ENCODE peak calls at places on chromosomes 16 and 17, in five cellular contexts. One of them, this sample, is unnamed. For H3K27me3 and H3K4me1, the result is how much of the 10 kb centered on the place peaks cover.

GRCh38 chr17:77382356-77382911 is 241.7 kb downstream of the SEC14L1 start:
- DNase-seq in PC-3: no peak
- DNase-seq in neuronal stem cell: no peak
- DNase-seq in pancreas: no peak
- DNase-seq in transverse colon: no peak
- DNase-seq in this sample: peak

GRCh38 chr16:66402591-66403230 is 24.4 kb upstream of the BEAN1 start:
- DNase-seq in pancreas: no peak
- DNase-seq in neuronal stem cell: no peak
- DNase-seq in PC-3: no peak
- DNase-seq in transverse colon: no peak
- DNase-seq in this sample: no peak

GRCh38 chr17:8843344-8843743 is 24.1 kb downstream of the PIK3R6 start:
- DNase-seq in pancreas: no peak
- DNase-seq in transverse colon: no peak
- DNase-seq in PC-3: no peak
- DNase-seq in neuronal stem cell: no peak
- DNase-seq in this sample: no peak

GRCh38 chr17:71632328-71632727 is 488.5 kb upstream of the SOX9 start:
- DNase-seq in pancreas: no peak
- DNase-seq in neuronal stem cell: no peak
- DNase-seq in PC-3: peak
- DNase-seq in transverse colon: no peak
- DNase-seq in this sample: no peak

GRCh38 chr17:68439656-68440290 is 17.5 kb downstream of the WIPI1 start:
- DNase-seq in pancreas: no peak
- DNase-seq in transverse colon: no peak
- DNase-seq in neuronal stem cell: no peak
- DNase-seq in PC-3: no peak
- DNase-seq in this sample: no peak

GRCh38 chr17:29592850-29593545 is at the start of gene ANKRD13B:
- DNase-seq in transverse colon: peak
- DNase-seq in pancreas: no peak
- DNase-seq in PC-3: no peak
- DNase-seq in neuronal stem cell: no peak
- DNase-seq in this sample: peak

GRCh38 chr16:1920727-1921155 is 2.5 kb upstream of the HS3ST6 start:
- DNase-seq in PC-3: peak
- DNase-seq in pancreas: no peak
- DNase-seq in neuronal stem cell: peak
- DNase-seq in transverse colon: peak
- DNase-seq in this sample: peak

GRCh38 chr16:73024571-73025105 is 23.3 kb downstream of the ZFHX3 start:
- DNase-seq in neuronal stem cell: no peak
- DNase-seq in PC-3: no peak
- DNase-seq in pancreas: no peak
- DNase-seq in transverse colon: no peak
- DNase-seq in this sample: no peak

GRCh38 chr17:10976401-10976800 is 138.5 kb upstream of the PIRT start:
- DNase-seq in neuronal stem cell: no peak
- DNase-seq in PC-3: no peak
- DNase-seq in pancreas: no peak
- DNase-seq in transverse colon: no peak
- DNase-seq in this sample: no peak

GRCh38 chr16:28924762-28925385 is at the start of gene RABEP2:
- DNase-seq in neuronal stem cell: peak
- DNase-seq in pancreas: peak
- DNase-seq in PC-3: peak
- DNase-seq in transverse colon: peak
- DNase-seq in this sample: peak

GRCh38 chr16:78259883-78260282 is 160.4 kb downstream of the WWOX start:
- DNase-seq in pancreas: no peak
- DNase-seq in transverse colon: no peak
- DNase-seq in PC-3: no peak
- DNase-seq in neuronal stem cell: no peak
- DNase-seq in this sample: no peak

GRCh38 chr17:5508855-5509254 is 22.5 kb downstream of the MIS12 start:
- DNase-seq in pancreas: no peak
- DNase-seq in transverse colon: no peak
- DNase-seq in PC-3: no peak
- DNase-seq in neuronal stem cell: peak
- DNase-seq in this sample: no peak

GRCh38 chr17:61862975-61863800 is at the start of gene BRIP1:
- DNase-seq in neuronal stem cell: peak
- DNase-seq in transverse colon: peak
- DNase-seq in pancreas: peak
- DNase-seq in PC-3: peak
- DNase-seq in this sample: peak

GRCh38 chr17:55454906-55455474 is 33.4 kb upstream of the MMD start:
- DNase-seq in neuronal stem cell: no peak
- DNase-seq in transverse colon: no peak
- DNase-seq in PC-3: peak
- DNase-seq in pancreas: no peak
- DNase-seq in this sample: no peak

GRCh38 chr17:45225964-45226530 is 4.4 kb downstream of the FMNL1 start:
- DNase-seq in PC-3: no peak
- DNase-seq in pancreas: peak
- DNase-seq in neuronal stem cell: no peak
- DNase-seq in transverse colon: peak
- DNase-seq in this sample: peak

GRCh38 chr16:81610144-81610842 is 165.7 kb downstream of the CMIP start:
- DNase-seq in neuronal stem cell: no peak
- DNase-seq in PC-3: peak
- DNase-seq in transverse colon: peak
- DNase-seq in pancreas: no peak
- DNase-seq in this sample: peak

GRCh38 chr17:82963104-82963950 is 116.1 kb upstream of the METRNL start:
- DNase-seq in neuronal stem cell: peak
- DNase-seq in PC-3: peak
- DNase-seq in transverse colon: peak
- DNase-seq in pancreas: peak
- DNase-seq in this sample: peak

GRCh38 chr17:61449707-61450640 is 2.2 kb upstream of the TBX4 start:
- DNase-seq in PC-3: no peak
- DNase-seq in pancreas: no peak
- DNase-seq in neuronal stem cell: no peak
- DNase-seq in transverse colon: no peak
- DNase-seq in this sample: no peak

GRCh38 chr16:30977502-30977901 is 7.5 kb upstream of the HSD3B7 start:
- DNase-seq in pancreas: no peak
- DNase-seq in neuronal stem cell: no peak
- DNase-seq in transverse colon: no peak
- DNase-seq in PC-3: no peak
- DNase-seq in this sample: no peak

GRCh38 chr17:66938656-66939055 is 25.9 kb upstream of the CACNG4 start:
- DNase-seq in transverse colon: no peak
- DNase-seq in pancreas: no peak
- DNase-seq in neuronal stem cell: no peak
- DNase-seq in PC-3: no peak
- DNase-seq in this sample: no peak

GRCh38 chr16:73013974-73014373 is 34.0 kb downstream of the ZFHX3 start:
- DNase-seq in PC-3: no peak
- DNase-seq in neuronal stem cell: no peak
- DNase-seq in transverse colon: no peak
- DNase-seq in pancreas: no peak
- DNase-seq in this sample: no peak

GRCh38 chr17:17343896-17344506 is 40.8 kb downstream of the NT5M start:
- DNase-seq in transverse colon: no peak
- DNase-seq in neuronal stem cell: no peak
- DNase-seq in PC-3: no peak
- DNase-seq in pancreas: no peak
- DNase-seq in this sample: peak

GRCh38 chr17:40153603-40154238 is 13.4 kb downstream of the CASC3 start:
- DNase-seq in PC-3: no peak
- DNase-seq in transverse colon: no peak
- DNase-seq in neuronal stem cell: no peak
- DNase-seq in pancreas: no peak
- DNase-seq in this sample: no peak

GRCh38 chr17:19304209-19304608 is 58.3 kb downstream of the B9D1 start:
- DNase-seq in neuronal stem cell: no peak
- DNase-seq in transverse colon: peak
- DNase-seq in PC-3: peak
- DNase-seq in pancreas: peak
- DNase-seq in this sample: peak

GRCh38 chr16:90046971-90047713 is 27.9 kb upstream of the DBNDD1 start:
- DNase-seq in transverse colon: peak
- DNase-seq in pancreas: peak
- DNase-seq in PC-3: no peak
- DNase-seq in neuronal stem cell: no peak
- DNase-seq in this sample: peak

GRCh38 chr17:32331243-32332040 is 10.5 kb downstream of the C17orf75 start:
- DNase-seq in transverse colon: no peak
- DNase-seq in PC-3: no peak
- DNase-seq in neuronal stem cell: no peak
- DNase-seq in pancreas: no peak
- DNase-seq in this sample: no peak

GRCh38 chr17:36731806-36732205 is 130.4 kb downstream of the MRM1 start:
- DNase-seq in neuronal stem cell: peak
- DNase-seq in transverse colon: no peak
- DNase-seq in PC-3: no peak
- DNase-seq in pancreas: no peak
- DNase-seq in this sample: no peak

GRCh38 chr17:78338860-78339259 is 21.0 kb downstream of the SOCS3 start:
- DNase-seq in pancreas: peak
- DNase-seq in transverse colon: peak
- DNase-seq in PC-3: peak
- DNase-seq in neuronal stem cell: no peak
- DNase-seq in this sample: no peak

GRCh38 chr16:75230471-75231110 is 11.8 kb downstream of the CTRB1 start:
- DNase-seq in neuronal stem cell: no peak
- DNase-seq in PC-3: no peak
- DNase-seq in pancreas: no peak
- DNase-seq in transverse colon: no peak
- DNase-seq in this sample: no peak

GRCh38 chr16:85102106-85102630 is 10.1 kb downstream of the CIBAR2 start:
- DNase-seq in pancreas: no peak
- DNase-seq in transverse colon: no peak
- DNase-seq in PC-3: no peak
- DNase-seq in neuronal stem cell: no peak
- DNase-seq in this sample: no peak
- H3K27me3 ChIP-seq in pancreas: under half
- H3K27me3 ChIP-seq in transverse colon: under half
- H3K27me3 ChIP-seq in PC-3: under half
- H3K27me3 ChIP-seq in neuronal stem cell: under half
- H3K27me3 ChIP-seq in this sample: under half

DNA sequence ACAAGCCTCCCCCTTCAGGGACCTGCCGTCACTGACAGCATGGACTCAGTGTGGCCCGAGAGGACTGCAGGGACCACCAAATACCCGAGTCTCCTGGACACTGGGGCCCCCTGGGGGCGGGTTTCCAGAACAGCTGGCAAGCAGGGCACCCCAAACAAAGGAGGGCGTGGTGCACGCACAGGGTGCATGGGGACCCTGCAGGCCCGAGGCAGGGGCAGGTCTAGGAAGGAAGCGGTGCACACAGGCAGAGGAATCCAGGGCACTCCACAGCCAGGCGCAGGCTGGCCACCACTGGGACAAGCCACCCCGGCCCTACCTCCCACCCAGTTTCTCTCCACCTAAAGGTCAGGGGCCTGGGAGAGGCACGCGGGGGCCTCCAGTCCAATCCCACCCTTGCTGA is 28.7 kb upstream of the ENPP7 start:
- DNase-seq in pancreas: no peak
- DNase-seq in PC-3: no peak
- DNase-seq in transverse colon: no peak
- DNase-seq in neuronal stem cell: no peak
- DNase-seq in this sample: no peak
- H3K4me1 ChIP-seq in pancreas: under half
- H3K4me1 ChIP-seq in PC-3: under half
- H3K4me1 ChIP-seq in transverse colon: under half
- H3K4me1 ChIP-seq in neuronal stem cell: under half
- H3K4me1 ChIP-seq in this sample: under half

DNA sequence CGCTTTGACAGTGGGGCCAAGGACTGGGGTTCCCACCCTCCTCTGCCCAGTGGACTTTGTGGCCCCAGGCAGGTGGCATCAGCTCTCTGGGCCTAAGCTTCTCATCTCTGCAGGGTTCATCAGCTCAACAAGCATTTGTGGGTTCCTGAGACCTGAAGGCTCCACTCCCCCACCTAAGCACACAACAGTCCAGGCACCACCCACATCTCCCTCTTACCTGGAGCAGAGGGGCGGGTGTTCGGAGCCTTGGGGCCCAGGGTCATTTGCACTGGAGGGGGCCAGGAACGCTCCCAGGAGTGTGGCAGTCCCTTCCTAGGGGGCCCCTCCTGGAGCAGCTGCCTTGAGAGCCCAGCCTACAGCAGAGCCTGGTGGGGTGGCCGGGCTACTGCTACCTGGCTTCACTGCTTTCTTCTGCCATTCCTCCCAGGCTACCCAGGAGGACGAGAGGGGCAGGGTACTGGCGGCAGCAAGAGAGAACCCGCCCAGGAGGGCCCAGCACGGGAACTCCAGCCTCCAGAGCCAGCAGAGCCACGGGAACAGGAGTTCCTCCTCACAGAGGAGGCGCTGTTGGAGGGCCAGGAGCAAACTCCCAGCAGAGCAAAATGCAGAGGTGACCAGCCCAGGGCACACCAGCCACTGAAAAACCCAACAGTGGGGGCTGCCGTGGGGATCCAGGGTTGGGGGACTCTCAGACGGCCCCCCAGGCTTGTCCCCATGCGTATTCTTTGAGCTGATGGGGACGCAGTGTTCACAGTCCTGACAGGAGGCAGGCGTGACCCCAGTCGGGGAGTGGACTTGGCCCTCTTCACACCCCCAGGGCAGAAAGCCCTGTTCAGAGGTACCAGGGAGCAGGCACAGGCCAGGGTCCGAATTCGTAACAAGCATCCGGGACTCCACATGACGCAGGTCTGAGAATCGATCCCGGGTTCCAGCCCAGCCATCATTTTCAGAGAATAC is 35.1 kb upstream of the SLC38A10 start:
- DNase-seq in pancreas: no peak
- DNase-seq in neuronal stem cell: no peak
- DNase-seq in PC-3: peak
- DNase-seq in transverse colon: peak
- DNase-seq in this sample: peak
- H3K4me3 ChIP-seq in pancreas: no peak
- H3K4me3 ChIP-seq in neuronal stem cell: no peak
- H3K4me3 ChIP-seq in PC-3: peak
- H3K4me3 ChIP-seq in transverse colon: no peak
- H3K4me3 ChIP-seq in this sample: no peak

DNA sequence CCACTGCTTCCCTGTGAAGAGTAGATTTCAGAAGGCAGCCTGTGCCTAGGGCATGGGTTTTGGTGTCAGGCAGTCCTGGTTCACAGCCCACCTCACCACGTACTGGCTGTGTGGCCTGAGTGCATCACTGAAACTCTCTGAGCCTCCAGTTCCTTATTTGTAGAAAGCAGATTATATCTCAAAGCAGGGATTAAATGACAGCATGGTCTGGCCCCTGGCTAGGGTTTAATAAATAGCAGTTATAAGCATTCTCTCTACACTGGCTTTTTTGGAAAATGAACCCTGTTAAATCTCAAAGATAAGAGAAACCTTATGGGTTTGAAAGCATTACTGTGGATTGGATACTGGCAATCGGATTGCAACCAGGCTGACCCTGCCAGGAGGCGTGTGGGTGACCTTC is 2.9 kb upstream of the MT1M start:
- DNase-seq in transverse colon: no peak
- DNase-seq in pancreas: no peak
- DNase-seq in neuronal stem cell: no peak
- DNase-seq in PC-3: no peak
- DNase-seq in this sample: no peak
- H3K27me3 ChIP-seq in transverse colon: under half
- H3K27me3 ChIP-seq in pancreas: under half
- H3K27me3 ChIP-seq in neuronal stem cell: half or more
- H3K27me3 ChIP-seq in PC-3: under half
- H3K27me3 ChIP-seq in this sample: under half